ENCODE peak calls at places on chromosomes 12 and 14, in four cellular contexts. One of them, this sample, is unnamed.

GRCh38 chr12:96255077-96255476 is 60.9 kb downstream of the ELK3 start:
- DNase-seq in GM12864: no peak
- DNase-seq in psoas muscle: peak; percentile 59
- DNase-seq in fibroblast of lung: peak; percentile 66
- DNase-seq in this sample: no peak

GRCh38 chr12:6167327-6168280 is 32.6 kb upstream of the CD9 start:
- DNase-seq in GM12864: peak; percentile 63
- DNase-seq in psoas muscle: peak; percentile 61
- DNase-seq in fibroblast of lung: peak; percentile 94
- DNase-seq in this sample: peak; percentile 83

GRCh38 chr12:122854554-122854953 is 19.3 kb downstream of the HIP1R start:
- DNase-seq in GM12864: no peak
- DNase-seq in fibroblast of lung: no peak
- DNase-seq in psoas muscle: no peak
- DNase-seq in this sample: no peak

GRCh38 chr12:54173066-54173726 is 15.6 kb downstream of the SMUG1 start:
- DNase-seq in psoas muscle: peak; percentile 43
- DNase-seq in fibroblast of lung: peak; percentile 5
- DNase-seq in GM12864: no peak
- DNase-seq in this sample: peak; percentile 78

GRCh38 chr14:101928415-101928841 is 35.9 kb upstream of the DYNC1H1 start:
- DNase-seq in psoas muscle: no peak
- DNase-seq in fibroblast of lung: no peak
- DNase-seq in GM12864: no peak
- DNase-seq in this sample: no peak

GRCh38 chr14:23696706-23697239 is 60.6 kb downstream of the DHRS2 start:
- DNase-seq in psoas muscle: no peak
- DNase-seq in fibroblast of lung: no peak
- DNase-seq in GM12864: no peak
- DNase-seq in this sample: no peak

GRCh38 chr14:44944107-44944506 is 17.6 kb downstream of the KLHL28 start:
- DNase-seq in fibroblast of lung: no peak
- DNase-seq in psoas muscle: no peak
- DNase-seq in GM12864: no peak
- DNase-seq in this sample: no peak

GRCh38 chr14:85534435-85534834 is 4.5 kb downstream of the FLRT2 start:
- DNase-seq in fibroblast of lung: peak; percentile 25
- DNase-seq in GM12864: no peak
- DNase-seq in psoas muscle: no peak
- DNase-seq in this sample: peak; percentile 46

GRCh38 chr12:130669205-130669557 is 46.9 kb downstream of the RIMBP2 start:
- DNase-seq in GM12864: no peak
- DNase-seq in psoas muscle: no peak
- DNase-seq in fibroblast of lung: no peak
- DNase-seq in this sample: no peak

GRCh38 chr12:12499909-12500604 is 62.6 kb downstream of the DUSP16 start:
- DNase-seq in fibroblast of lung: no peak
- DNase-seq in psoas muscle: no peak
- DNase-seq in GM12864: no peak
- DNase-seq in this sample: no peak

GRCh38 chr12:113345318-113345717 is 10.4 kb upstream of the SLC8B1 start:
- DNase-seq in fibroblast of lung: no peak
- DNase-seq in GM12864: no peak
- DNase-seq in psoas muscle: no peak
- DNase-seq in this sample: no peak

GRCh38 chr14:37602605-37603453 is 7.4 kb downstream of the TTC6 start:
- DNase-seq in fibroblast of lung: no peak
- DNase-seq in GM12864: no peak
- DNase-seq in psoas muscle: no peak
- DNase-seq in this sample: no peak

GRCh38 chr14:77878783-77879182 is 78.9 kb downstream of the ADCK1 start:
- DNase-seq in psoas muscle: no peak
- DNase-seq in GM12864: no peak
- DNase-seq in fibroblast of lung: no peak
- DNase-seq in this sample: no peak

GRCh38 chr14:49194067-49194466 is 392.1 kb downstream of the RPS29 start:
- DNase-seq in psoas muscle: no peak
- DNase-seq in GM12864: no peak
- DNase-seq in fibroblast of lung: no peak
- DNase-seq in this sample: no peak

GRCh38 chr12:124456652-124457152 is 110.7 kb downstream of the NCOR2 start:
- DNase-seq in psoas muscle: peak; percentile 43
- DNase-seq in GM12864: peak; percentile 53
- DNase-seq in fibroblast of lung: no peak
- DNase-seq in this sample: peak; percentile 90

GRCh38 chr12:96889273-96889933 is 17.7 kb upstream of the NEDD1 start:
- DNase-seq in GM12864: no peak
- DNase-seq in fibroblast of lung: peak; percentile 28
- DNase-seq in psoas muscle: no peak
- DNase-seq in this sample: no peak

GRCh38 chr14:89406941-89407340 is 10.1 kb downstream of the FOXN3 start:
- DNase-seq in fibroblast of lung: peak; percentile 19
- DNase-seq in GM12864: no peak
- DNase-seq in psoas muscle: no peak
- DNase-seq in this sample: no peak

GRCh38 chr14:89407856-89408255 is 9.2 kb downstream of the FOXN3 start:
- DNase-seq in psoas muscle: no peak
- DNase-seq in GM12864: no peak
- DNase-seq in fibroblast of lung: peak; percentile 23
- DNase-seq in this sample: no peak

GRCh38 chr14:89408907-89409675 is 7.9 kb downstream of the FOXN3 start:
- DNase-seq in fibroblast of lung: no peak
- DNase-seq in GM12864: no peak
- DNase-seq in psoas muscle: no peak
- DNase-seq in this sample: no peak

GRCh38 chr14:89411976-89412375 is 5.1 kb downstream of the FOXN3 start:
- DNase-seq in fibroblast of lung: no peak
- DNase-seq in GM12864: no peak
- DNase-seq in psoas muscle: no peak
- DNase-seq in this sample: no peak

DNA sequence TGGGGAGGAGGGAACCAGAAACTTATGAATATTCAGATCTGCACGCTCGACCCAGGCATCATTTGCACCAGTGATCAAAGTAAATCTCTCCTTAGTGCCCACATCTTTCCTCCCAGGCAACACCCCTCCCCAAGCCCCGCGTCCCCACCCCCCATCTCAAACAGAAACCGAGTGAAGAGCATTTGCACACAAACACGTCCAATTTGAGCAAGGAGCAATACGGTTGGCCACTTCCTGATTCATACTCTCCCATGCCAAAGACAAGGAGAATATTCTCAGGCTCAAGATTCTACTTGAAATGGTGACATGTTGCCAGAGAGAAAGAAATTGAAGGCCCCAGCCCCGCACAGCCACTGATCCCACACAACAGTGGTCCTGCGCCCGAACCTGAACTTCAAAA is 7.1 kb downstream of the FOXN3 start:
- DNase-seq in psoas muscle: no peak
- DNase-seq in fibroblast of lung: no peak
- DNase-seq in GM12864: no peak
- DNase-seq in this sample: no peak
- H3K4me3 ChIP-seq in psoas muscle: peak overlapping the region; percentile 0
- H3K4me3 ChIP-seq in fibroblast of lung: no peak overlapping the region
- H3K4me3 ChIP-seq in GM12864: no peak overlapping the region
- H3K4me3 ChIP-seq in this sample: no peak overlapping the region

DNA sequence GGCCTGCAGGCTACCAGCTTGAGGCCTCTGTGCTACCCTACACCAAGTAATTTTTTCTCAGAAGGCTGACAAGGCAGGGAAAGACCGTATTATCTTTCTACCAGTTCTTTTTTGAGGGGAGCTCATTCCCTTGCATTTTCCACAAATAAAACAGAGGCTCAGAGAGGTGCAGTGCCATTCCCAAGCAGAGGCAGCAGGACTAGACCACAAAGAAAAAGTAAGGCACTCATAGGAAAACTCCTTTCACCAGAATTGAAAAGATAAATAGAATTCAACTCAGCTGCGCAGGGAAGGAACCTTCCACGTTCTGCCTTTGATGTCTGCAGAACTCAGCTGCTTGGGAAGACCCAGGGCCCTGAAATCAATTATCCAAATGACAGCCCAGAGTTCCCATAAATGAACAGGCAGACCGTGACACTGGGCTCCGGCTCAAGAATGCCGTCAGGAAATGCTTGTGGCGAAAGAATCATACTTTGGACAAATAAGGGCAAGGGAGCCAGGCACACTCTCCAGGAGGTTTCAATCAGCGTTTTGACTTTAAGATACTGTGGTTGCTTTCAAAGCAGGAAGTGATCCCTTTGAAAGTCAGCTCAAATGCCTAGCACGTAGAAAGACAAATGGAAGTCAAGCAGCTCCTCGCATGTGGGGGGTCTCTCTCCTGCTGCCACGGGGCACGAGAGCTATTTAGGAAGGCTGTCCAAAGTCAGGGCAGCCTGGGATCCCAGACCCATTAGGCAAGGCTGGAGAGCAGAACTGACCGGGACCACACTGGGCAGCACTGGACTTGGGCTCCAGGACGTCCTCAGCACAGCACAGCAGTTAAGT is 14.0 kb downstream of the KCTD10 start:
- DNase-seq in GM12864: no peak
- DNase-seq in psoas muscle: peak; percentile 87
- DNase-seq in fibroblast of lung: peak; percentile 98
- DNase-seq in this sample: peak; percentile 94
- H3K4me3 ChIP-seq in GM12864: no peak overlapping the region
- H3K4me3 ChIP-seq in psoas muscle: peak overlapping the region; percentile 31
- H3K4me3 ChIP-seq in fibroblast of lung: peak overlapping the region; percentile 22
- H3K4me3 ChIP-seq in this sample: peak overlapping the region; percentile 53

GRCh38 chr12:8609061-8609570 is 3.5 kb downstream of the AICDA start:
- DNase-seq in psoas muscle: no peak
- DNase-seq in fibroblast of lung: peak; percentile 60
- DNase-seq in GM12864: no peak
- DNase-seq in this sample: no peak
- H3K4me3 ChIP-seq in psoas muscle: no peak overlapping the region
- H3K4me3 ChIP-seq in fibroblast of lung: no peak overlapping the region
- H3K4me3 ChIP-seq in GM12864: peak overlapping the region; percentile 42
- H3K4me3 ChIP-seq in this sample: no peak overlapping the region

GRCh38 chr14:59303216-59303615 is 114.7 kb downstream of the DAAM1 start:
- DNase-seq in GM12864: no peak
- DNase-seq in psoas muscle: no peak
- DNase-seq in fibroblast of lung: no peak
- DNase-seq in this sample: no peak

GRCh38 chr14:59299731-59300130 is 111.3 kb downstream of the DAAM1 start:
- DNase-seq in psoas muscle: no peak
- DNase-seq in fibroblast of lung: no peak
- DNase-seq in GM12864: no peak
- DNase-seq in this sample: no peak

GRCh38 chr14:59302313-59302712 is 113.8 kb downstream of the DAAM1 start:
- DNase-seq in fibroblast of lung: no peak
- DNase-seq in GM12864: no peak
- DNase-seq in psoas muscle: no peak
- DNase-seq in this sample: no peak

GRCh38 chr14:59305231-59305630 is 116.8 kb downstream of the DAAM1 start:
- DNase-seq in fibroblast of lung: peak; percentile 81
- DNase-seq in psoas muscle: no peak
- DNase-seq in GM12864: no peak
- DNase-seq in this sample: no peak

DNA sequence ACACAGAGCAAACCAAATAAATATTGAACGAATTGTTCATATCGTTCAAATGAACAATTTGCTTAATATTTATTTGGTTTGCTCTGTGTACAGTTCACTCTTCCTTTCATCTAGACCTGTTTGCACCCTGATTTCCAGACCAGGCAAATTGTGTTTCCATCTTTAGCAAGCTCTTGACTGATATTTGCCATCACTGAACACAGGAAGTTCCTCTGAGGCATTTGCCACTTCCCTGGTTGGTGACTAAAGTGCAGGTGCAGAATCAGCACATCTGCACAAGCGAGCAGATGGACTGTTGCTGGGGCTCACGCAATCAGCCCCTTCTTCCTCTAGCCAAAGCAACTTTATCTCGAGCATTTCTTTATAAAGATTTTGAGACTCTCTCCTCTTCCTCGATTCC is 112.9 kb downstream of the DAAM1 start:
- DNase-seq in psoas muscle: no peak
- DNase-seq in GM12864: peak; percentile 45
- DNase-seq in fibroblast of lung: no peak
- DNase-seq in this sample: no peak
- H3K4me3 ChIP-seq in psoas muscle: no peak overlapping the region
- H3K4me3 ChIP-seq in GM12864: no peak overlapping the region
- H3K4me3 ChIP-seq in fibroblast of lung: no peak overlapping the region
- H3K4me3 ChIP-seq in this sample: no peak overlapping the region

GRCh38 chr12:52032431-52032796 is 18.8 kb upstream of the NR4A1 start:
- DNase-seq in fibroblast of lung: peak; percentile 89
- DNase-seq in GM12864: no peak
- DNase-seq in psoas muscle: peak; percentile 70
- DNase-seq in this sample: peak; percentile 73
- H3K4me3 ChIP-seq in fibroblast of lung: peak overlapping the region; percentile 13
- H3K4me3 ChIP-seq in GM12864: peak overlapping the region; percentile 13
- H3K4me3 ChIP-seq in psoas muscle: peak overlapping the region; percentile 60
- H3K4me3 ChIP-seq in this sample: peak overlapping the region; percentile 9

DNA sequence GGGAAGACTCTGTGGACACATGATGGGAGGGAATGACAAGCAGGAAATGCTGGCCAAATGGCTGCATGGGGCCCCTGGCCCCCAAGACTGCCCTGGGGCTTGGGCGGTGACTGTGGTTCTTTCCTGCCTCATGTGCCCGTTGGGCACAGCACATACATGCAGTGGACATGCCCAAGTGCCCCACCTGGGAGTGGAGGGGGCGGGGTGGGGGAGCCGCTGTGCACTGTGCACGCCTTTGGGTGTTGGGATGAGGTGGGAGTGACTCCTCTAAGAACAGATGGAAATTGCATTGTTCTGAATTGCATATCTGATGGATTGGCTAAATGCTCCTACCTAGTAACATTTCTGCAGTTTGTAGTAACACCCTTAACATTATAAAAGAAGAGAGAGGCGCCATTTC is 166.4 kb upstream of the AVPR1A start:
- DNase-seq in psoas muscle: no peak
- DNase-seq in GM12864: no peak
- DNase-seq in fibroblast of lung: no peak
- DNase-seq in this sample: no peak
- H3K4me3 ChIP-seq in psoas muscle: no peak overlapping the region
- H3K4me3 ChIP-seq in GM12864: no peak overlapping the region
- H3K4me3 ChIP-seq in fibroblast of lung: no peak overlapping the region
- H3K4me3 ChIP-seq in this sample: no peak overlapping the region

GRCh38 chr14:92883066-92883465 is 39.9 kb upstream of the CHGA start:
- DNase-seq in GM12864: no peak
- DNase-seq in fibroblast of lung: no peak
- DNase-seq in psoas muscle: no peak
- DNase-seq in this sample: no peak

GRCh38 chr14:92884410-92884809 is 38.5 kb upstream of the CHGA start:
- DNase-seq in psoas muscle: no peak
- DNase-seq in fibroblast of lung: no peak
- DNase-seq in GM12864: no peak
- DNase-seq in this sample: no peak

GRCh38 chr14:92880351-92880750 is 42.6 kb upstream of the CHGA start:
- DNase-seq in psoas muscle: no peak
- DNase-seq in fibroblast of lung: no peak
- DNase-seq in GM12864: no peak
- DNase-seq in this sample: no peak

GRCh38 chr14:92877757-92878431 is 45.1 kb upstream of the CHGA start:
- DNase-seq in psoas muscle: no peak
- DNase-seq in fibroblast of lung: no peak
- DNase-seq in GM12864: no peak
- DNase-seq in this sample: no peak

GRCh38 chr14:92880851-92881250 is 42.1 kb upstream of the CHGA start:
- DNase-seq in GM12864: no peak
- DNase-seq in psoas muscle: no peak
- DNase-seq in fibroblast of lung: peak; percentile 14
- DNase-seq in this sample: no peak
- H3K4me3 ChIP-seq in GM12864: no peak overlapping the region
- H3K4me3 ChIP-seq in psoas muscle: no peak overlapping the region
- H3K4me3 ChIP-seq in fibroblast of lung: no peak overlapping the region
- H3K4me3 ChIP-seq in this sample: no peak overlapping the region

This sample was measured in kidney.